ENCODE peak calls at places on chromosome 2, in ten cellular contexts. P is WTC11, L is epithelial cell of esophagus, K is Calu3, O is NB4, F is neural crest cell, J is OCI-LY7, R is lower lobe of right lung, U is ovary, S is H9. V is an unnamed sample.

GRCh38 chr2:28338046-28338753 is 54.5 kb upstream of the FOSL2 start:
- DNase-seq in O (no peak), R (no peak), L (peak), F (no peak), J (no peak), P (no peak), S (no peak), U (peak), K (no peak), V (peak)

GRCh38 chr2:15762449-15762848 is 170.8 kb downstream of the DDX1 start:
- DNase-seq in J (no peak), R (no peak), L (no peak), S (peak), F (no peak), O (no peak), K (no peak), P (no peak), U (no peak), V (no peak)

GRCh38 chr2:136874258-136874657 is 108.9 kb downstream of the THSD7B start:
- DNase-seq in P (no peak), J (peak), O (peak), R (no peak), U (no peak), F (no peak), L (peak), S (peak), K (peak), V (no peak)

GRCh38 chr2:39625927-39626270 is 39.8 kb upstream of the TMEM178A start:
- DNase-seq in J (no peak), S (no peak), U (no peak), F (no peak), R (no peak), L (peak), K (no peak), O (no peak), P (no peak), V (no peak)

GRCh38 chr2:69163109-69163508 is 150.1 kb downstream of the ANTXR1 start:
- DNase-seq in S (no peak), J (no peak), O (peak), U (no peak), L (peak), P (no peak), K (peak), F (no peak), R (no peak), V (peak)

GRCh38 chr2:26704441-26704977 is 12.0 kb downstream of the KCNK3 start:
- DNase-seq in U (peak), O (no peak), K (no peak), F (no peak), P (no peak), J (no peak), R (no peak), L (peak), S (no peak), V (peak)

GRCh38 chr2:95389256-95390119 is 13.0 kb upstream of the FAHD2A start:
- DNase-seq in O (peak), K (peak), R (no peak), S (peak), L (peak), J (peak), F (peak), U (peak), P (peak), V (peak)

GRCh38 chr2:202278944-202279343 is 13.4 kb downstream of the NOP58 start:
- DNase-seq in L (peak), S (no peak), J (peak), F (no peak), K (no peak), U (no peak), R (no peak), P (no peak), O (peak), V (peak)

GRCh38 chr2:227115761-227116160 is 48.2 kb downstream of the COL4A4 start:
- DNase-seq in U (no peak), R (no peak), F (no peak), K (no peak), O (no peak), L (no peak), S (no peak), P (no peak), J (no peak), V (peak)

GRCh38 chr2:217138284-217138683 is 278.4 kb upstream of the TNP1 start:
- DNase-seq in J (no peak), S (no peak), P (no peak), K (no peak), L (no peak), U (no peak), F (no peak), R (no peak), O (no peak), V (no peak)

GRCh38 chr2:193556766-193557470 is 1362.2 kb upstream of the TMEFF2 start:
- DNase-seq in F (no peak), O (no peak), R (no peak), K (no peak), J (no peak), S (no peak), L (peak), U (no peak), P (no peak), V (peak)

GRCh38 chr2:197915548-197916265 is 111.3 kb downstream of the PLCL1 start:
- DNase-seq in L (peak), O (peak), F (no peak), U (no peak), K (no peak), S (no peak), R (no peak), J (no peak), P (no peak), V (peak)

GRCh38 chr2:169291517-169291916 is 70.8 kb downstream of the LRP2 start:
- DNase-seq in P (no peak), K (no peak), F (no peak), S (no peak), J (no peak), R (no peak), U (no peak), L (peak), O (no peak), V (no peak)

GRCh38 chr2:145760781-145761649 is 1241.1 kb upstream of the ZEB2 start:
- DNase-seq in U (no peak), O (no peak), S (no peak), P (no peak), J (no peak), K (peak), F (no peak), L (peak), R (no peak), V (no peak)

GRCh38 chr2:100818003-100818605 is 1.8 kb upstream of the NPAS2 start:
- DNase-seq in J (no peak), R (no peak), S (no peak), K (no peak), L (peak), U (no peak), F (no peak), O (no peak), P (no peak), V (peak)

GRCh38 chr2:170530284-170530745 is 184.8 kb upstream of the SP5 start:
- DNase-seq in R (peak), K (peak), S (peak), L (peak), P (peak), O (no peak), U (peak), F (no peak), J (no peak), V (peak)

GRCh38 chr2:29612568-29612967 is 308.8 kb downstream of the ALK start:
- DNase-seq in P (no peak), K (no peak), S (no peak), U (no peak), F (no peak), O (no peak), J (no peak), L (no peak), R (no peak), V (no peak)

GRCh38 chr2:219627105-219628100 is at the start of gene SLC4A3:
- DNase-seq in O (no peak), J (no peak), K (peak), U (peak), R (no peak), P (peak), F (no peak), S (no peak), L (peak), V (peak)

GRCh38 chr2:230713331-230714121 is 884 bp downstream of the CAB39 start:
- DNase-seq in R (peak), O (peak), F (peak), J (peak), L (peak), P (peak), S (peak), K (peak), U (peak), V (peak)

GRCh38 chr2:63741884-63742583 is 99.7 kb upstream of the UGP2 start:
- DNase-seq in S (no peak), R (no peak), P (no peak), L (peak), K (no peak), F (no peak), J (no peak), O (no peak), U (no peak), V (peak)

GRCh38 chr2:63831176-63831575 is 10.5 kb upstream of the UGP2 start:
- DNase-seq in L (no peak), U (no peak), J (no peak), P (no peak), K (no peak), R (no peak), S (no peak), O (no peak), F (no peak), V (no peak)

GRCh38 chr2:229350117-229350805 is 79.2 kb upstream of the PID1 start:
- DNase-seq in K (no peak), O (no peak), F (no peak), S (no peak), P (no peak), U (no peak), R (no peak), L (peak), J (no peak), V (no peak)

GRCh38 chr2:9142551-9143263 is 63.9 kb upstream of the ASAP2 start:
- DNase-seq in K (peak), L (peak), R (peak), F (peak), S (peak), U (peak), O (peak), J (peak), P (peak), V (peak)

GRCh38 chr2:40218679-40219078 is 233.2 kb downstream of the SLC8A1 start:
- DNase-seq in F (no peak), U (peak), K (no peak), S (no peak), L (peak), R (no peak), P (no peak), J (no peak), O (no peak), V (peak)

GRCh38 chr2:189441709-189442074 is 418 bp downstream of the WDR75 start:
- DNase-seq in L (no peak), U (no peak), R (no peak), P (no peak), F (no peak), J (no peak), O (no peak), K (no peak), S (no peak), V (no peak)

GRCh38 chr2:189440644-189440946 is 679 bp upstream of the WDR75 start:
- DNase-seq in L (no peak), R (no peak), J (no peak), U (no peak), P (no peak), O (no peak), F (no peak), S (no peak), K (no peak), V (no peak)

GRCh38 chr2:189437931-189438330 is 3.3 kb upstream of the WDR75 start:
- DNase-seq in K (no peak), O (no peak), J (no peak), U (no peak), F (no peak), R (no peak), S (no peak), L (no peak), P (no peak), V (no peak)

GRCh38 chr2:189440947-189441708 is at the start of gene WDR75:
- DNase-seq in R (peak), O (peak), S (peak), J (peak), F (peak), K (peak), P (peak), L (peak), U (peak), V (peak)

DNA sequence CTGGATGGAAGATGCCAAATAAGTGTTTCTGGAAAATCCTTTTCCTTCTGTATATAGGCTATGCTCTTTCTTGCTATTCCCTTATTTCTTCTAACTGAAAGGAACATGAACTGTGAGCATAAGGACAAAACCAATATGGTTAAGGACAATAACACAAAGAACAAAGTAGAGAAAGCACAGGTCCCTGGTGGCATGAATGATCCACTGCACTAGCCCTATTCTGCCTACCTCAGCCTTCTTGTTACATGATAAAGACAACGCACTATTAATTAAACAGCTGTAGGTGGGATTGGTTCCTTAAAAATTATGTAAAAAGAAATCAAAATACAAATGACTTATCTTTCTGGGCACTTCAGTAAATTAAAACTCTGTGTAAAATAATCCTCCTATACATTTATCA is 1.9 kb upstream of the WDR75 start:
- DNase-seq in L (peak), O (no peak), J (no peak), R (no peak), S (no peak), P (no peak), K (no peak), F (no peak), U (no peak), V (no peak)
- TF ChIP-seq CTCF in L (peak), O (no peak), J (no peak), R (no peak), S (peak), P (no peak), K (peak), F (peak), U (no peak), V (no peak)

GRCh38 chr2:240014327-240014726 is 10.8 kb downstream of the NDUFA10 start:
- DNase-seq in J (no peak), U (no peak), S (no peak), P (no peak), O (no peak), K (no peak), R (no peak), F (no peak), L (no peak), V (no peak)

GRCh38 chr2:240018071-240018750 is 6.9 kb downstream of the NDUFA10 start:
- DNase-seq in P (no peak), L (no peak), J (no peak), K (no peak), O (no peak), U (no peak), S (no peak), F (no peak), R (no peak), V (no peak)

GRCh38 chr2:240013343-240013742 is 11.8 kb downstream of the NDUFA10 start:
- DNase-seq in K (no peak), O (peak), S (no peak), P (no peak), L (peak), U (no peak), R (no peak), F (no peak), J (peak), V (peak)
- TF ChIP-seq CTCF in K (no peak), O (peak), S (peak), P (no peak), L (peak), U (no peak), R (no peak), F (peak), J (peak), V (peak)

DNA sequence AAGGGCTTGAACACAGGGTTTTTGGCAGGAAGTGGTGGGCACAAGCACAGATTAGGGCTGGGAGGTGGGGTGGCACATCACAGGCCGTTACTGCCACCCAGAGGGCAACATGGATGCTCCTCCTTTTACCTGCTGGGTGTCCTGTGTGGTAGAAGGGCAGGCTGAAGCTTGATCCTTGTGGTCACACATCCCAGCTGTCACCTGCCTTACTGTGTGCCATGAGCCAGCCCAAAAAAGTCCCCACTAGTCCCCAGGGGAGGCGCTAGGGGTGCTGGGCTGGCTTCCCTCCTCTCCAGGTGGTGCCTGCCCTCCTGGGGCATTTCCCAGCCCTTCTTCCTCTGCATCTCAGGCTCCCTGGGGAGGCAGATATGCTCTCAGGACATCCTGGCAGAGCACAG is 50.5 kb upstream of the ALPP start:
- DNase-seq in F (no peak), P (no peak), S (peak), K (no peak), L (no peak), R (peak), O (no peak), U (no peak), J (peak), V (no peak)
- TF ChIP-seq CTCF in F (no peak), P (no peak), S (no peak), K (no peak), L (peak), R (no peak), O (no peak), U (no peak), J (peak), V (no peak)

DNA sequence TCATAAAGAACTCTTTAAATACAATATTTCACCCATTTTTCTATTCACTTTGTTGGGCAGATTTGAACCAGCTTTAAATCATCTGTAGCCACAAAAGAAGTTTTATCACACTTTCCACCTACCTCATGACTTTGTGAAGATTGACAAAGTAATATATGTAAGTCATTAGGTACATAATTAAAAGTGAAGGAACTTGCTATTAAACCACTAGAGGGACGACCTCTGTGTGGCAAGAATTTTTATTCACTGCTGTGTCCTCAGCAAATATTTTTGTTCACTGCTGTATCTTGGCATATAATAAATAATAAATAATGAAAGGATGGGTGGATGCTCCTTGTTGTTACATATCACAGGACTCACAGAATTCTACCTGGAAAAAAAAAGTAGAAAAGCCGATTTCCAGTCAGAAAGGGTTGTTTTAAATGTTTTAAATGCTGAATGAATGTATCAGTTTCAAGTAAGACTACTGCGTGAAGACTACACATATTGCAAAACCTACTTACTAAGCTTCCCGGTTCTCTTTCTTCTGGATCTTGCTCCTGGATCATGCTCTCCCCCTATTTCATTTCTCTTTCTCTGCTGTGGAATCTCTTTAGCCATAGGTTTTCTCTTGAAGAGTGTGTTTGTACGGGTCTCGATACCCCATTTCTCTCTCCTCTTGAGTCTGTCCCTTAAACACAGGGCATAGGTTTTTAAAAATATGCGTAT is 44.8 kb downstream of the KCMF1 start:
- DNase-seq in P (no peak), R (no peak), L (no peak), F (no peak), K (no peak), O (no peak), J (no peak), U (no peak), S (no peak), V (no peak)
- TF ChIP-seq CTCF in P (no peak), R (no peak), L (no peak), F (peak), K (peak), O (no peak), J (peak), U (no peak), S (peak), V (peak)

GRCh38 chr2:84526562-84526961 is 10.3 kb downstream of the DNAH6 start:
- DNase-seq in K (no peak), L (no peak), U (no peak), J (no peak), R (no peak), F (no peak), S (no peak), P (no peak), O (no peak), V (peak)
- TF ChIP-seq CTCF in K (no peak), L (peak), U (peak), J (no peak), R (no peak), F (no peak), S (no peak), P (no peak), O (no peak), V (peak)

GRCh38 chr2:135311962-135312361 is 219.1 kb downstream of the ZRANB3 start:
- DNase-seq in J (no peak), L (no peak), P (no peak), O (no peak), R (no peak), U (no peak), F (no peak), K (no peak), S (no peak), V (no peak)
- TF ChIP-seq CTCF in J (no peak), L (no peak), P (no peak), O (no peak), R (no peak), U (no peak), F (no peak), K (no peak), S (no peak), V (no peak)

GRCh38 chr2:199682001-199682400 is 169.0 kb downstream of the FTCDNL1 start:
- DNase-seq in O (no peak), L (no peak), F (no peak), R (no peak), J (no peak), K (no peak), S (no peak), P (no peak), U (no peak), V (no peak)

GRCh38 chr2:199684832-199685231 is 166.2 kb downstream of the FTCDNL1 start:
- DNase-seq in U (no peak), F (no peak), O (no peak), K (no peak), L (no peak), J (no peak), S (no peak), R (no peak), P (no peak), V (no peak)

GRCh38 chr2:199685669-199686068 is 165.3 kb downstream of the FTCDNL1 start:
- DNase-seq in L (no peak), R (no peak), O (no peak), F (no peak), K (no peak), J (no peak), P (no peak), U (no peak), S (no peak), V (no peak)

GRCh38 chr2:199680482-199680881 is 170.5 kb downstream of the FTCDNL1 start:
- DNase-seq in L (no peak), K (no peak), U (no peak), O (no peak), F (no peak), J (no peak), R (no peak), P (no peak), S (no peak), V (no peak)

GRCh38 chr2:199684168-199684567 is 166.8 kb downstream of the FTCDNL1 start:
- DNase-seq in S (no peak), K (no peak), R (no peak), P (no peak), U (no peak), L (no peak), O (no peak), J (no peak), F (no peak), V (no peak)
- TF ChIP-seq CTCF in S (peak), K (no peak), R (no peak), P (no peak), U (no peak), L (peak), O (no peak), J (peak), F (no peak), V (no peak)

DNA sequence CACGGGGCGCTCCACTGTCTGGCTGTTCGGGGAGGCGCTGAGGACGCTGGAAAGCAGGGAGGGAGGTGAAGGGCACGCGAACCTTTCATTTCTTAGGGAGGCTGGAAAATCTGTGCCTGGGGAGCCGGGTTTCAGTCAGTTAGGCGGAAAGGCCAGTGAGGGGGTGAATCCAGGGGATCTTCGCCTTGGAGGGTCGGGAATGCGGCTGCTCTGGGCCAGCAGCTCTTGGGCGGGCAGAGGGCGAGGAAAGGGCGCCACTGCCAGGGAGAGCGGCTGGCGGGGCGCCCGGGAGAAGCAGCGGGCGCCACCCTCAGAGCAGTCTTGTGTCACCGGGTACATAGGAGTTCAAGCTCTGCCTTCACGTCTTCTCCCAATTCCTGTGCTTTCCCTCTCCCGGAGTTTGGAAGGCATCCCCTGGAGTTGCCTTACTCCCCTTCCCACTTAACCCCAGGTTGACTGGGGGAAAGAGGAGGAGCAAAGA is 1.4 kb downstream of the CCDC85A start:
- DNase-seq in S (peak), L (no peak), K (peak), P (peak), R (no peak), O (no peak), F (no peak), U (no peak), J (no peak), V (no peak)
- TF ChIP-seq CTCF in S (no peak), L (no peak), K (no peak), P (no peak), R (no peak), O (no peak), F (no peak), U (no peak), J (no peak), V (no peak)

GRCh38 chr2:144452169-144453038 is 67.5 kb downstream of the ZEB2 start:
- DNase-seq in O (no peak), S (peak), K (peak), L (peak), U (no peak), J (no peak), F (no peak), R (no peak), P (peak), V (no peak)
- TF ChIP-seq CTCF in O (no peak), S (peak), K (no peak), L (peak), U (peak), J (peak), F (peak), R (no peak), P (no peak), V (peak)